ENCODE peak calls at places on chromosome 19, in seven cellular contexts. I, P, F, U, D, Z and N are unnamed samples.

GRCh38 chr19:21698215-21698614 is 69.2 kb downstream of the ZNF100 start:
- DNase-seq in D (no peak), U (peak), Z (no peak), I (peak), F (peak), P (no peak), N (no peak)

GRCh38 chr19:55488986-55489710 is 912 bp downstream of the SSC5D start:
- DNase-seq in D (no peak), I (no peak), P (peak), Z (no peak), F (peak), U (no peak), N (no peak)

GRCh38 chr19:46475976-46476375 is 4.6 kb upstream of the PNMA8A start:
- DNase-seq in F (no peak), P (no peak), I (no peak), D (no peak), Z (no peak), U (peak), N (no peak)

GRCh38 chr19:31312004-31312403 is 37.2 kb downstream of the TSHZ3 start:
- DNase-seq in I (no peak), F (no peak), P (no peak), D (no peak), U (no peak), Z (no peak), N (no peak)

GRCh38 chr19:43739419-43739818 is 15.3 kb downstream of the SMG9 start:
- DNase-seq in F (no peak), D (no peak), U (no peak), P (no peak), Z (no peak), I (no peak), N (no peak)

GRCh38 chr19:46324277-46324676 is 22.6 kb upstream of the PPP5C start:
- DNase-seq in F (no peak), P (no peak), Z (no peak), I (no peak), U (no peak), D (no peak), N (no peak)

GRCh38 chr19:56566904-56567273 is 379 bp upstream of the ZNF470 start:
- DNase-seq in I (no peak), F (peak), D (no peak), Z (no peak), U (no peak), P (no peak), N (no peak)

GRCh38 chr19:5048091-5048726 is 79.3 kb downstream of the KDM4B start:
- DNase-seq in I (peak), U (peak), D (peak), P (peak), Z (no peak), F (peak), N (peak)

GRCh38 chr19:11642902-11643301 is 45.6 kb downstream of the ZNF627 start:
- DNase-seq in Z (no peak), D (no peak), P (no peak), F (no peak), U (no peak), I (no peak), N (no peak)

GRCh38 chr19:3039125-3039524 is 10.0 kb upstream of the TLE2 start:
- DNase-seq in Z (no peak), F (no peak), P (no peak), I (no peak), D (no peak), U (no peak), N (no peak)

GRCh38 chr19:34364830-34365462 is at the start of gene GPI:
- DNase-seq in F (peak), D (peak), Z (no peak), P (peak), U (peak), I (peak), N (no peak)

GRCh38 chr19:33734913-33735312 is 61.8 kb upstream of the KCTD15 start:
- DNase-seq in F (peak), D (no peak), Z (no peak), I (no peak), U (no peak), P (no peak), N (no peak)

GRCh38 chr19:2608602-2608922 is 93.9 kb downstream of the GNG7 start:
- DNase-seq in D (no peak), P (no peak), I (no peak), F (no peak), Z (no peak), U (no peak), N (no peak)

GRCh38 chr19:5147971-5148793 is 179.3 kb downstream of the KDM4B start:
- DNase-seq in U (no peak), Z (no peak), P (no peak), I (no peak), D (no peak), F (no peak), N (no peak)

GRCh38 chr19:12703056-12703455 is 6.6 kb upstream of the FBXW9 start:
- DNase-seq in Z (peak), F (peak), I (peak), P (peak), D (peak), U (peak), N (no peak)

GRCh38 chr19:29013325-29013724 is 199.6 kb downstream of the UQCRFS1 start:
- DNase-seq in D (no peak), Z (no peak), I (no peak), F (no peak), P (no peak), U (no peak), N (no peak)

GRCh38 chr19:46616631-46617322 is 8.1 kb downstream of the PTGIR start:
- DNase-seq in D (no peak), I (peak), F (peak), Z (peak), P (peak), U (peak), N (no peak)

GRCh38 chr19:4369109-4369887 is 25.9 kb downstream of the MPND start:
- DNase-seq in D (no peak), Z (no peak), U (no peak), F (no peak), P (no peak), I (no peak), N (no peak)

GRCh38 chr19:3778899-3779723 is 7.1 kb downstream of the MATK start:
- DNase-seq in P (peak), Z (no peak), D (no peak), U (no peak), F (no peak), I (no peak), N (no peak)

GRCh38 chr19:20607943-20608342 is 42.4 kb upstream of the ZNF737 start:
- DNase-seq in F (no peak), I (no peak), U (no peak), P (no peak), Z (no peak), D (no peak), N (no peak)
- H3K4me3 ChIP-seq in F (no peak), I (no peak), U (no peak), P (no peak), Z (no peak), D (no peak), N (no peak)

GRCh38 chr19:45112111-45112827 is 19.3 kb downstream of the PPP1R37 start:
- DNase-seq in I (no peak), P (no peak), U (no peak), F (no peak), D (no peak), Z (no peak), N (no peak)

GRCh38 chr19:45110811-45111210 is 17.8 kb downstream of the PPP1R37 start:
- DNase-seq in Z (no peak), F (no peak), I (no peak), U (no peak), P (no peak), D (no peak), N (no peak)

GRCh38 chr19:45115809-45116615 is 23.0 kb downstream of the PPP1R37 start:
- DNase-seq in Z (no peak), I (no peak), U (no peak), F (no peak), D (no peak), P (no peak), N (no peak)

GRCh38 chr19:45114116-45114515 is 21.1 kb downstream of the PPP1R37 start:
- DNase-seq in I (no peak), D (no peak), Z (no peak), P (no peak), U (no peak), F (no peak), N (no peak)

DNA sequence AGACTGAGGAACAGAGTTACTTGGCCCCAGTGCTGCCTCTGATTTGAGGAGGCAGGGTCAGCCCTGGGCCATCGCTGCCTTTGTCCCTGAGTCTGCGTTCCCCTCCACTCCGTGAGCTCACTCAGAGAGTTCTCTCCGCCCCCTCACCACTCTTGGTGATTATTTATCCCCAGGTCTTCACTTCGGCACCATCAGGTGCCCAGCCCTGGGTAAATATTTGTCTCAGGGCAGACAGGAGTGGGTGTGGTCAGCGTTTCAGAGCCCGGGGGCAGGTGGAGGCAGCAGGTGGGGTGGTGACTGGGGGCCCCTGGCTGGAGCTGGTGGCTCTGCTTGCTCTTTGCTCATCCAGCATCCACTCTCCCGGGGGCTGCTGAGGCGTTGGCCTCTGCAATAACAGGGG is 20.6 kb downstream of the PPP1R37 start:
- DNase-seq in P (no peak), F (no peak), D (no peak), Z (no peak), U (no peak), I (peak), N (no peak)
- TF ChIP-seq POLR2AphosphoS5 in P (no peak), F (no peak), D (no peak), Z (no peak), U (no peak), I (no peak), N (no peak)

GRCh38 chr19:14434543-14435319 is 1.6 kb downstream of the PKN1 start:
- DNase-seq in F (peak), P (peak), Z (no peak), D (no peak), U (peak), I (peak), N (no peak)
- H3K9ac ChIP-seq in F (peak), P (peak), Z (peak), D (no peak), U (peak), I (peak), N (no peak)

GRCh38 chr19:14383556-14383897 is 2.3 kb downstream of the ADGRE5 start:
- DNase-seq in D (no peak), U (no peak), I (no peak), P (peak), Z (no peak), F (no peak), N (no peak)
- H3K4me3 ChIP-seq in D (no peak), U (no peak), I (no peak), P (peak), Z (peak), F (no peak), N (no peak)

GRCh38 chr19:48970923-48971395 is 5.8 kb downstream of the FTL start:
- DNase-seq in D (no peak), Z (no peak), U (peak), I (peak), P (peak), F (peak), N (no peak)

GRCh38 chr19:48977061-48977460 is 12.0 kb downstream of the FTL start:
- DNase-seq in P (no peak), F (no peak), Z (no peak), D (no peak), I (no peak), U (no peak), N (no peak)

GRCh38 chr19:48970139-48970766 is 5.1 kb downstream of the FTL start:
- DNase-seq in F (no peak), U (no peak), P (no peak), Z (no peak), I (no peak), D (no peak), N (no peak)

DNA sequence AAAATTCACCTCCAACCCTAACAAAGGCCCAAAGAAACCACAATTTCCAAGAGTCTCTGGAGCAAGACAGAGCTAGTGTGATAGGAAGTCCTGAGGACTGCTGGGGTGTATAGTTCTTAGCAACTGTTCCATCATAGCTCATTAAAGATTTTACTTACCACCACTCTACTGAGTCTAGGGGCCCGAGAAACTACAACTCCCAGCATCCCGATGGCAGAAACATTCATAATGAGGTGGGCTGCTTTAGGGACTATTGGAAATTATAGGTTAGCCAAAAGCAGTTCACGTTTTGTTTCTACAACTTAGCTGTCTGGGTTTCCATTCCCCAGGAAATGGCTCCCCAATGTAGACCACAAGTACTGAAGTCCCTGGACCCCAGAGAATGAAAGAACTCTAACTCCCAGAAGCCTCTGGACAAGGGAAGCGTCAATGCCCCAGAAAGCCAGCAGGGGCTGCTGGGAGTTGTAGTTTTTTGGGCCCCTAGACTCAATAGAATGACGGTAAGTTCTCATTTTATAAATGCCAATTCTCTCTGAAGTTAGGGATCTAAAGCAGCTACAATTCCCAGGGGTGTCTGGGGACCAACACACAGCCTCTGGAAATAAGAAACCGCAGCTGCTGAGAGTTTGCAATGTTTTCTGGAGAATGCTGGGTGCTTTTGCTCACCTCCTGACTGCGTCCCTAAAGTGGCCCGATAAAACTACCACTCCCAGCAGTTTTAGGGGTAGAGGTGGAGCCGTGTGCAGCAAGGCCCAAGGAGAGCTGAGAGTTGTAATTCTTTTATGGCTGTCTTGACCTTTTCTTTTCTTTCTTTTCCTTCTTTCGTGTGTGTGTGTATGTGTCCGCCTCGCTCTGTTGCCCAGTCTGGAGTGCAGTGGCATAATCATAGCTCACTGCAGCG is 11.1 kb downstream of the FTL start:
- DNase-seq in Z (no peak), I (no peak), U (peak), P (peak), D (no peak), F (peak), N (no peak)
- TF ChIP-seq POLR2AphosphoS5 in Z (no peak), I (no peak), U (no peak), P (no peak), D (no peak), F (no peak), N (no peak)

GRCh38 chr19:53883741-53884140 is 1.7 kb downstream of the PRKCG start:
- DNase-seq in U (no peak), Z (no peak), P (no peak), D (no peak), I (no peak), F (no peak), N (no peak)
- H3K9ac ChIP-seq in U (no peak), Z (no peak), P (no peak), D (peak), I (no peak), F (no peak), N (no peak)